ENCODE peak calls at places on chromosomes 3 and 15, in seven cellular contexts. P, T, W, M, Y, L and K are unnamed samples.
A peak's percentile ranks its signal among the peaks of the same experiment; 100 is the strongest.

GRCh38 chr3:99023590-99024192 is 122.2 kb upstream of the DCBLD2 start:
- DNase-seq in P (no peak), T (no peak), W (peak; percentile 20), M (peak; percentile 11), Y (peak; percentile 55), L (peak; percentile 34), K (peak; percentile 17)

GRCh38 chr3:172084871-172085556 is 45.6 kb downstream of the FNDC3B start:
- DNase-seq in P (no peak), T (no peak), W (no peak), M (no peak), Y (no peak), L (no peak), K (no peak)

GRCh38 chr3:106635271-106635670 is 742.0 kb upstream of the CCDC54 start:
- DNase-seq in P (no peak), T (no peak), W (no peak), M (no peak), Y (no peak), L (no peak), K (peak; percentile 67)

GRCh38 chr3:150270883-150271577 is 137.1 kb upstream of the TSC22D2 start:
- DNase-seq in P (no peak), T (no peak), W (no peak), M (no peak), Y (no peak), L (no peak), K (no peak)

GRCh38 chr3:43024183-43024865 is 45.2 kb downstream of the GASK1A start:
- DNase-seq in P (no peak), T (no peak), W (peak; percentile 49), M (no peak), Y (peak; percentile 65), L (no peak), K (no peak)

GRCh38 chr3:122415104-122415744 is 638 bp downstream of the WDR5B start:
- DNase-seq in P (no peak), T (peak; percentile 57), W (peak; percentile 87), M (no peak), Y (peak; percentile 55), L (peak; percentile 30), K (peak; percentile 19)

GRCh38 chr3:126918223-126918622 is 64.7 kb upstream of the PLXNA1 start:
- DNase-seq in P (no peak), T (no peak), W (no peak), M (no peak), Y (no peak), L (no peak), K (no peak)

GRCh38 chr3:73623996-73624362 is 762 bp downstream of the PDZRN3 start:
- DNase-seq in P (peak; percentile 70), T (no peak), W (no peak), M (no peak), Y (no peak), L (no peak), K (peak; percentile 60)

GRCh38 chr3:180295811-180296210 is 259.1 kb upstream of the PEX5L start:
- DNase-seq in P (no peak), T (no peak), W (no peak), M (peak; percentile 3), Y (no peak), L (no peak), K (no peak)

GRCh38 chr15:90221251-90221900 is 12.4 kb downstream of the CIB1 start:
- DNase-seq in P (peak; percentile 85), T (no peak), W (peak; percentile 66), M (peak; percentile 16), Y (peak; percentile 59), L (peak; percentile 97), K (peak; percentile 60)

GRCh38 chr3:149019581-149019980 is 28.2 kb downstream of the GYG1 start:
- DNase-seq in P (no peak), T (no peak), W (no peak), M (no peak), Y (no peak), L (no peak), K (no peak)

GRCh38 chr3:39383190-39383912 is at the start of gene SLC25A38:
- DNase-seq in P (peak; percentile 82), T (peak; percentile 48), W (peak; percentile 92), M (no peak), Y (peak; percentile 92), L (peak; percentile 92), K (peak; percentile 72)

GRCh38 chr3:115758076-115758763 is 134.9 kb downstream of the GAP43 start:
- DNase-seq in P (no peak), T (no peak), W (no peak), M (peak; percentile 4), Y (no peak), L (no peak), K (no peak)

GRCh38 chr3:27479816-27480543 is 4.2 kb downstream of the SLC4A7 start:
- DNase-seq in P (no peak), T (no peak), W (no peak), M (no peak), Y (peak; percentile 64), L (no peak), K (no peak)

GRCh38 chr3:32591960-32592462 is 21.4 kb upstream of the DYNC1LI1 start:
- DNase-seq in P (no peak), T (no peak), W (no peak), M (no peak), Y (no peak), L (no peak), K (no peak)

GRCh38 chr3:192917508-192918274 is at the start of gene MB21D2:
- DNase-seq in P (peak; percentile 87), T (no peak), W (peak; percentile 60), M (peak; percentile 92), Y (peak; percentile 79), L (peak; percentile 74), K (peak; percentile 62)

GRCh38 chr3:122784436-122784835 is 9.2 kb downstream of the HSPBAP1 start:
- DNase-seq in P (no peak), T (no peak), W (no peak), M (no peak), Y (no peak), L (no peak), K (no peak)

GRCh38 chr3:126155819-126156218 is 24.6 kb downstream of the ALDH1L1 start:
- DNase-seq in P (no peak), T (no peak), W (no peak), M (no peak), Y (no peak), L (no peak), K (no peak)

GRCh38 chr15:96606617-96607016 is 276.1 kb downstream of the NR2F2 start:
- DNase-seq in P (no peak), T (no peak), W (no peak), M (no peak), Y (no peak), L (no peak), K (no peak)

GRCh38 chr3:159619341-159619885 is 369.2 kb upstream of the IL12A start:
- DNase-seq in P (no peak), T (no peak), W (no peak), M (peak; percentile 33), Y (no peak), L (peak; percentile 10), K (no peak)

GRCh38 chr3:119240101-119240581 is 537 bp downstream of the B4GALT4 start:
- DNase-seq in P (no peak), T (no peak), W (peak; percentile 23), M (no peak), Y (peak; percentile 57), L (peak; percentile 79), K (no peak)

GRCh38 chr3:81279481-81280273 is 481.8 kb downstream of the GBE1 start:
- DNase-seq in P (no peak), T (no peak), W (no peak), M (no peak), Y (no peak), L (no peak), K (no peak)

GRCh38 chr3:9036327-9037112 is 73.2 kb upstream of the RAD18 start:
- DNase-seq in P (peak; percentile 87), T (no peak), W (no peak), M (no peak), Y (peak; percentile 51), L (no peak), K (no peak)

GRCh38 chr3:156527060-156527459 is 27.9 kb downstream of the SSR3 start:
- DNase-seq in P (no peak), T (no peak), W (no peak), M (no peak), Y (no peak), L (no peak), K (no peak)